ENCODE peak calls at places on chromosomes 4 and X, in six cellular contexts. X is stomach, Q is ovary, F is suprapubic skin, N is IMR-90, T is A549. W is an unnamed sample. For H3K4me1, the result is how much of the 10 kb centered on the place peaks cover.

GRCh38 chr4:155569960-155570515 is 96.6 kb upstream of the GUCY1A1 start:
- DNase-seq in N (peak), Q (no peak), X (no peak), F (no peak), T (no peak), W (no peak)

GRCh38 chr4:53507671-53508286 is 83.5 kb downstream of the LNX1 start:
- DNase-seq in T (no peak), Q (no peak), N (peak), X (peak), F (no peak), W (peak)

GRCh38 chr4:183318656-183319055 is 1.4 kb downstream of the CLDN22 start:
- DNase-seq in F (no peak), N (no peak), T (no peak), Q (no peak), X (peak), W (no peak)

GRCh38 chr4:38310446-38311043 is 350.3 kb downstream of the PTTG2 start:
- DNase-seq in F (no peak), T (no peak), Q (no peak), N (no peak), X (no peak), W (no peak)

GRCh38 chr4:41145571-41146078 is 68.7 kb downstream of the APBB2 start:
- DNase-seq in Q (no peak), N (peak), X (no peak), F (no peak), T (no peak), W (no peak)

GRCh38 chrX:30349946-30350345 is 40.8 kb upstream of the NR0B1 start:
- DNase-seq in Q (no peak), T (no peak), X (no peak), N (no peak), F (no peak), W (no peak)

GRCh38 chr4:54187148-54187547 is 41.9 kb upstream of the PDGFRA start:
- DNase-seq in Q (no peak), T (no peak), N (no peak), X (no peak), F (no peak), W (no peak)

GRCh38 chr4:98260579-98261290 is 449 bp upstream of the RAP1GDS1 start:
- DNase-seq in Q (peak), X (peak), T (peak), N (peak), F (peak), W (peak)

GRCh38 chrX:56025872-56026571 is 206.1 kb upstream of the KLF8 start:
- DNase-seq in Q (no peak), T (no peak), N (no peak), X (no peak), F (no peak), W (no peak)

DNA sequence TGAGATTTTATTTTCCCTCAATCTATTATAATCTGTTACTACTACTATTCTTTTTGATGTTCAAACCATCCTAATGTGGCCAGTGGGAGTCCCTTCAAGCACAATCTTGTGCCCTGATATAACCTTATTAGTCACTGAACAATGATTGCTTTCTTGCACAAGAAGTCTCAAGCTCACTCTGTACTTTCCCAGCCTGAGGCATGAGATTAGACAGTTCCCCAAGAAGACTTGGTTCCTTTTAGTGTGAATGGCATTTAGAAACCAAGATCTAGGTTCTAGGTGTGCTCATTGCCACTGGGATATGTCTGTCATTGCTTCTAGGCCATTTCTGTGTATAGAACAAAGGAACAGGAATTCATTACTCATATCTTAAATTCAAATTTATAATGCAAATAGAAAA is 28.0 kb upstream of the RBM41 start:
- DNase-seq in F (no peak), Q (no peak), T (no peak), X (no peak), N (peak), W (no peak)
- TF ChIP-seq CTCF in F (no peak), Q (no peak), T (no peak), X (no peak), N (no peak), W (no peak)

GRCh38 chrX:39157796-39158195 is 356.5 kb downstream of the MID1IP1 start:
- DNase-seq in X (no peak), F (no peak), T (no peak), Q (no peak), N (no peak), W (no peak)
- H3K4me1 ChIP-seq in X (under half), F (under half), T (under half), Q (under half), N (under half), W (under half)

GRCh38 chr4:159366966-159367365 is 264.1 kb downstream of the RAPGEF2 start:
- DNase-seq in T (no peak), F (no peak), Q (no peak), X (no peak), N (no peak), W (no peak)
- TF ChIP-seq POLR2A in T (no peak), F (no peak), Q (no peak), X (no peak), N (no peak), W (no peak)

GRCh38 chr4:91114386-91114785 is 987.2 kb downstream of the CCSER1 start:
- DNase-seq in Q (no peak), F (no peak), T (no peak), X (no peak), N (no peak), W (no peak)

GRCh38 chr4:91118597-91118996 is 991.4 kb downstream of the CCSER1 start:
- DNase-seq in Q (no peak), T (no peak), X (no peak), N (no peak), F (no peak), W (no peak)

GRCh38 chr4:91113130-91113706 is 986.0 kb downstream of the CCSER1 start:
- DNase-seq in F (no peak), Q (no peak), N (peak), T (peak), X (no peak), W (no peak)

GRCh38 chr4:91111556-91111955 is 984.4 kb downstream of the CCSER1 start:
- DNase-seq in N (no peak), F (no peak), Q (no peak), T (no peak), X (no peak), W (no peak)

DNA sequence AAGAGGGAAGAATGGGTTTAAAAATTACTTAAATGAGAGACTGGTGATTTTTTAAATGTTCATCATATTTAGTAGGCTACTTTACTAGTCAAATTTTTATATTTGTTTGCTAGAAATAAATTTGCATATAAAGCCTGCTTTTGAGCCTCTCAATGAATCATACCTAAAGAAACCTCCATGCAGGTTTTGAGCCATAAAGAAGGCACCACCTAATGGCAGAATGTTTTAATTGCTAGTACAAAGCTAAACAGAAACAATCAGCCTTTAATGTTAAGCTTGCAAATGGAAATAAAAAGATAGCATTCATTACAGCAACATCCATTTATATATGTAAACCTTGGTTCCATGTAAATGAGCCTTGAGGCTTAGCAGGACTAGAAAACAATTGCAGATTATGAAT is 989.7 kb downstream of the CCSER1 start:
- DNase-seq in T (no peak), X (no peak), N (no peak), Q (no peak), F (no peak), W (no peak)
- TF ChIP-seq CTCF in T (no peak), X (no peak), N (peak), Q (no peak), F (no peak), W (no peak)

DNA sequence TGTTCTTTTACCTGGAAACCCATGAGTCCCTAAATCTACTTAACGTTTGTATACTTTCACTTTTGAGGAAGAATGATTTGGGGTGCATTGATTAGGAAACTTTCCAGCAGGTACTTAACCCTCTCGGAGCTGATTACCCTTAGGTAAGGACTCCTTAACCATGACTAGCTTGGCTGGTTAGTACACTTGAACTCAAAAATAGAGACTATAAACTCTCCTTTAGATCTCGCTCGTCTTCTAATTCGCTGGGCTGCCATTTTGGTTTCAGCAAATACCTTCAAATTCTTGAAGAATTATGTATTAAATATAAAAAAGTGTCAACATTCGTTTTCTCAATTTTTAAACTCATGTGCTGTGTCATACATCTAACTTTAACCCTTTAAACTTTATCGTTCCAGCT is 2.0 kb downstream of the USP9X start:
- DNase-seq in Q (no peak), X (no peak), N (no peak), F (no peak), T (no peak), W (no peak)
- H3K4me1 ChIP-seq in Q (under half), X (under half), N (under half), F (under half), T (under half), W (under half)

DNA sequence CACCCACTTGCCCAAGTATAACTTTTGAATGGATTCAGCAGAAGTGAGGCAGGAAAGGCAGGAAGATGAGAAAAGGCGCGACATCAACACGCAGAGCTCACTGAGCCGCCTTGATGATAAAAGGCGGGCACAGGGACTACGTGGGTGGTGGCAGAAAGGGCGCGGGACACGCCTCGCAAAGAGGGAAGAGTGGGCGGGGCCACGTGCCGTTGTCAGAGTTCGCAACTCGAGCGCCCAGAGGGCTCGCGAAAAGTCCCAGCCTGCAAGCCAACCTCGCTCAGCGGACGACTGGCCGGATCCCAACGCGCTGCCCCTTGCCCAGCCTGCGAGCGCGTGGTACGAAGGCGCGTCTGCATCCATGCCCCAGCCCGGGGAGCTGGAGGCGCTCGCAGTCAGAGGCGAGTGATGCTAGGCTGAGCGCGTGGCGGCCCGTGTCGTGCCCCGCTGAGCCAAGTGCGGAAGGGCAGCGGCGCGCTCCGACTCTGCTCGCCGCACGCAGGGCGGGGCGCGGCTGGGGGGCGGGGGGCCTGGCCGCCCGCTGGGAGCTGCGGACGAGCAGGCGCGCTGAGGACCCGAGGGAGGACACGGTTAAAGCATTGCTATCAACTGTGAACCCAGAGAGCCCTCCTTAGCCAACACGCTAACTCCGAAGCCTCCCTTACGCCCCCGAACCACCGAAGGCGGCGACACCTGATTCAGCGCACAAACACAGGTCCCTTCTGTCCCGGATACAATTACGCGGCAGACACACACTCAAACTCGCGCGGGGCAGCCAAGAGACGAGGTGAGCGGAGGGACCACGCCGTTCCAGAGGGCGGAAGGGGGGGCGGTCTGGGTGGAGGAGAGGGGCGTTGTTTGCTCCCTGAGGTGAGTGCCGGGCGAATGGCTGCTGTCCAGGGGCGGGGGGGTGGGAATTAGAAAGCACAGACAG is at the start of gene UGT8:
- DNase-seq in Q (peak), F (no peak), X (peak), N (no peak), T (no peak), W (peak)
- TF ChIP-seq POLR2A in Q (no peak), F (no peak), X (no peak), N (no peak), T (no peak), W (peak)

DNA sequence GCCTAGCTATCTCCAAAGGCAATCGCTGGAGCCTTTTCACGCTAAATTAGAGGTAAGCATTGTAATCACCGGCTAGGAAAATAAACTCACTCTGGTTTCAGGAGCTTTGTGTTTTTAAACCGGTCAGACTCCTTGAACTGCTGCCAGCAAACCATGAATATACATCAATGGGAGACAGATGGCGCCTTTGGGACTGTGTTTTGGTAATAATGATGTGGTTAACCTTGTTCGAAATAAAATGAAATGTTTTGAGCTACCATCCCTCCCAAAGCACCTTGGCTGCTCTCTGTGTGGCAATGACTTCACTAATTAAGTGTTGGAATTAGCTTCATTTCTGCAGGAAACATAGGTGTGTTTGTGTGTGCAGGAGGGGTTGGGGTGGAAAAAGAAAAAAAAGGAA is 65.3 kb downstream of the CLNK start:
- DNase-seq in T (no peak), F (no peak), N (peak), X (peak), Q (no peak), W (no peak)
- TF ChIP-seq CTCF in T (no peak), F (no peak), N (no peak), X (peak), Q (no peak), W (no peak)

GRCh38 chr4:1614049-1614448 is 70.1 kb downstream of the FAM53A start:
- DNase-seq in N (no peak), F (no peak), X (no peak), T (no peak), Q (no peak), W (no peak)

GRCh38 chr4:1614502-1614853 is 69.6 kb downstream of the FAM53A start:
- DNase-seq in Q (no peak), T (no peak), N (no peak), X (no peak), F (no peak), W (no peak)

GRCh38 chr4:1614854-1615595 is 69.1 kb downstream of the FAM53A start:
- DNase-seq in F (no peak), Q (no peak), N (no peak), T (no peak), X (no peak), W (no peak)

GRCh38 chr4:1616574-1616964 is 67.5 kb downstream of the FAM53A start:
- DNase-seq in F (no peak), X (no peak), N (no peak), T (no peak), Q (no peak), W (no peak)

GRCh38 chr4:1615786-1616573 is 68.1 kb downstream of the FAM53A start:
- DNase-seq in F (no peak), N (no peak), X (no peak), T (no peak), Q (no peak), W (no peak)
- H3K4me1 ChIP-seq in F (under half), N (under half), X (under half), T (under half), Q (under half), W (under half)

W was measured in body of pancreas.